ENCODE peak calls at places on chromosomes 13 and 19, in five cellular contexts. One of them, this sample, is unnamed.

GRCh38 chr19:55437410-55437809 is 5.7 kb downstream of the SHISA7 start:
- DNase-seq in CD8-positive, alpha-beta T cell: no peak
- DNase-seq in astrocyte: peak; percentile 31
- DNase-seq in psoas muscle: peak; percentile 44
- DNase-seq in PC-3: peak; percentile 83
- DNase-seq in this sample: peak; percentile 60

GRCh38 chr19:17922138-17922537 is 10.7 kb upstream of the CCDC124 start:
- DNase-seq in CD8-positive, alpha-beta T cell: no peak
- DNase-seq in astrocyte: no peak
- DNase-seq in psoas muscle: no peak
- DNase-seq in PC-3: no peak
- DNase-seq in this sample: no peak

GRCh38 chr13:25738342-25738771 is 313.5 kb downstream of the SHISA2 start:
- DNase-seq in CD8-positive, alpha-beta T cell: no peak
- DNase-seq in astrocyte: peak; percentile 70
- DNase-seq in psoas muscle: no peak
- DNase-seq in PC-3: no peak
- DNase-seq in this sample: no peak

GRCh38 chr13:53781941-53782340 is 753.3 kb downstream of the OLFM4 start:
- DNase-seq in CD8-positive, alpha-beta T cell: no peak
- DNase-seq in astrocyte: no peak
- DNase-seq in psoas muscle: no peak
- DNase-seq in PC-3: peak; percentile 10
- DNase-seq in this sample: no peak

GRCh38 chr19:50498219-50499056 is 12.6 kb downstream of the JOSD2 start:
- DNase-seq in CD8-positive, alpha-beta T cell: no peak
- DNase-seq in astrocyte: no peak
- DNase-seq in psoas muscle: no peak
- DNase-seq in PC-3: no peak
- DNase-seq in this sample: no peak

GRCh38 chr13:96994030-96994848 is at the start of gene OXGR1:
- DNase-seq in CD8-positive, alpha-beta T cell: no peak
- DNase-seq in astrocyte: no peak
- DNase-seq in psoas muscle: peak; percentile 15
- DNase-seq in PC-3: no peak
- DNase-seq in this sample: no peak

GRCh38 chr19:5369962-5370367 is 29.4 kb upstream of the PTPRS start:
- DNase-seq in CD8-positive, alpha-beta T cell: peak; percentile 36
- DNase-seq in astrocyte: no peak
- DNase-seq in psoas muscle: peak; percentile 18
- DNase-seq in PC-3: peak; percentile 65
- DNase-seq in this sample: no peak

GRCh38 chr13:77857810-77858209 is 60.8 kb downstream of the EDNRB start:
- DNase-seq in CD8-positive, alpha-beta T cell: no peak
- DNase-seq in astrocyte: peak; percentile 47
- DNase-seq in psoas muscle: no peak
- DNase-seq in PC-3: no peak
- DNase-seq in this sample: no peak

GRCh38 chr13:43934273-43934672 is 54.6 kb downstream of the LACC1 start:
- DNase-seq in CD8-positive, alpha-beta T cell: no peak
- DNase-seq in astrocyte: peak; percentile 20
- DNase-seq in psoas muscle: no peak
- DNase-seq in PC-3: peak; percentile 46
- DNase-seq in this sample: no peak

GRCh38 chr13:25864116-25864515 is 187.7 kb downstream of the SHISA2 start:
- DNase-seq in CD8-positive, alpha-beta T cell: no peak
- DNase-seq in astrocyte: no peak
- DNase-seq in psoas muscle: no peak
- DNase-seq in PC-3: no peak
- DNase-seq in this sample: no peak

GRCh38 chr13:96089749-96090239 is at the start of gene HS6ST3:
- DNase-seq in CD8-positive, alpha-beta T cell: no peak
- DNase-seq in astrocyte: no peak
- DNase-seq in psoas muscle: peak; percentile 20
- DNase-seq in PC-3: peak; percentile 16
- DNase-seq in this sample: peak; percentile 34

GRCh38 chr19:17347361-17347760 is 10.0 kb downstream of the GTPBP3 start:
- DNase-seq in CD8-positive, alpha-beta T cell: no peak
- DNase-seq in astrocyte: no peak
- DNase-seq in psoas muscle: peak; percentile 47
- DNase-seq in PC-3: no peak
- DNase-seq in this sample: no peak

GRCh38 chr13:29548722-29549446 is 46.6 kb downstream of the SLC7A1 start:
- DNase-seq in CD8-positive, alpha-beta T cell: no peak
- DNase-seq in astrocyte: peak; percentile 95
- DNase-seq in psoas muscle: no peak
- DNase-seq in PC-3: no peak
- DNase-seq in this sample: no peak

GRCh38 chr19:17681505-17682125 is 6.5 kb downstream of the UNC13A start:
- DNase-seq in CD8-positive, alpha-beta T cell: peak; percentile 42
- DNase-seq in astrocyte: peak; percentile 34
- DNase-seq in psoas muscle: peak; percentile 31
- DNase-seq in PC-3: peak; percentile 25
- DNase-seq in this sample: no peak

GRCh38 chr19:18847516-18848463 is 16.0 kb downstream of the UPF1 start:
- DNase-seq in CD8-positive, alpha-beta T cell: no peak
- DNase-seq in astrocyte: no peak
- DNase-seq in psoas muscle: peak; percentile 46
- DNase-seq in PC-3: no peak
- DNase-seq in this sample: no peak

GRCh38 chr13:45713106-45713690 is 11.1 kb downstream of the CBY2 start:
- DNase-seq in CD8-positive, alpha-beta T cell: no peak
- DNase-seq in astrocyte: no peak
- DNase-seq in psoas muscle: no peak
- DNase-seq in PC-3: no peak
- DNase-seq in this sample: no peak

GRCh38 chr13:70964124-70964523 is 855.9 kb upstream of the KLHL1 start:
- DNase-seq in CD8-positive, alpha-beta T cell: no peak
- DNase-seq in astrocyte: no peak
- DNase-seq in psoas muscle: no peak
- DNase-seq in PC-3: peak; percentile 25
- DNase-seq in this sample: no peak

GRCh38 chr13:48176781-48177180 is 56.2 kb upstream of the ITM2B start:
- DNase-seq in CD8-positive, alpha-beta T cell: no peak
- DNase-seq in astrocyte: no peak
- DNase-seq in psoas muscle: no peak
- DNase-seq in PC-3: no peak
- DNase-seq in this sample: no peak

GRCh38 chr19:10460714-10461046 is 40.3 kb downstream of the PDE4A start:
- DNase-seq in CD8-positive, alpha-beta T cell: no peak
- DNase-seq in astrocyte: no peak
- DNase-seq in psoas muscle: no peak
- DNase-seq in PC-3: no peak
- DNase-seq in this sample: no peak
- H3K36me3 ChIP-seq in CD8-positive, alpha-beta T cell: no peaks in the 10 kb centered on the region
- H3K36me3 ChIP-seq in astrocyte: no peaks in the 10 kb centered on the region
- H3K36me3 ChIP-seq in psoas muscle: peaks cover 59% of the 10 kb centered on the region
- H3K36me3 ChIP-seq in PC-3: no peaks in the 10 kb centered on the region
- H3K36me3 ChIP-seq in this sample: no peaks in the 10 kb centered on the region

DNA sequence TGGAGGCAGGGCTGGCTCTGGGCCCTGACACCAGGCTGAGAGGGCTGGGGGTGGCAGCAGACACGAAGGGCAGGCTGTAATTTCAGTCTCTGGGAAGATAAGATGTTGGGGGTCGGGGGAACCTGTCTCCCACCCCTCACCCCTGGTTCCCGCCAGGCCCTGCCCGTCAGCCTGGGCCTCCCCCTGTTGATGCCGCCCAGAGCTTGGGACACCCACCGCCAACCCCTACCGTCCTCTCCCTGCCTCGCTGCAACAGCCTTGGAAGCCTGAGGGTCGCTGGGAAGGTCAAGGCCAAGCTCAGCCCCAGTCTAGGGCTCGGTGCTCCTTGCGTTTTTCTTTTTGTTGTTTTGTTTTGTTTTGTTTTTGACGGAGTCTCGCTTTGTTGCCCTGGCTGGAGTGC is 14.5 kb downstream of the PALM start:
- DNase-seq in CD8-positive, alpha-beta T cell: no peak
- DNase-seq in astrocyte: no peak
- DNase-seq in psoas muscle: no peak
- DNase-seq in PC-3: no peak
- DNase-seq in this sample: no peak
- H3K27ac ChIP-seq in CD8-positive, alpha-beta T cell: no peak overlapping the region
- H3K27ac ChIP-seq in astrocyte: no peak overlapping the region
- H3K27ac ChIP-seq in psoas muscle: no peak overlapping the region
- H3K27ac ChIP-seq in PC-3: no peak overlapping the region
- H3K27ac ChIP-seq in this sample: peak overlapping the region; percentile 33

GRCh38 chr19:41399091-41399490 is 1.5 kb downstream of the BCKDHA start:
- DNase-seq in CD8-positive, alpha-beta T cell: no peak
- DNase-seq in astrocyte: no peak
- DNase-seq in psoas muscle: no peak
- DNase-seq in PC-3: no peak
- DNase-seq in this sample: no peak

GRCh38 chr19:41398042-41398403 is 405 bp downstream of the BCKDHA start:
- DNase-seq in CD8-positive, alpha-beta T cell: no peak
- DNase-seq in astrocyte: no peak
- DNase-seq in psoas muscle: no peak
- DNase-seq in PC-3: no peak
- DNase-seq in this sample: no peak

GRCh38 chr19:41399525-41399924 is 1.9 kb downstream of the BCKDHA start:
- DNase-seq in CD8-positive, alpha-beta T cell: no peak
- DNase-seq in astrocyte: no peak
- DNase-seq in psoas muscle: no peak
- DNase-seq in PC-3: no peak
- DNase-seq in this sample: no peak

GRCh38 chr19:41397086-41398041 is at the start of the genes BCKDHA and EXOSC5:
- DNase-seq in CD8-positive, alpha-beta T cell: peak; percentile 99
- DNase-seq in astrocyte: peak; percentile 98
- DNase-seq in psoas muscle: peak; percentile 100
- DNase-seq in PC-3: peak; percentile 98
- DNase-seq in this sample: peak; percentile 99

DNA sequence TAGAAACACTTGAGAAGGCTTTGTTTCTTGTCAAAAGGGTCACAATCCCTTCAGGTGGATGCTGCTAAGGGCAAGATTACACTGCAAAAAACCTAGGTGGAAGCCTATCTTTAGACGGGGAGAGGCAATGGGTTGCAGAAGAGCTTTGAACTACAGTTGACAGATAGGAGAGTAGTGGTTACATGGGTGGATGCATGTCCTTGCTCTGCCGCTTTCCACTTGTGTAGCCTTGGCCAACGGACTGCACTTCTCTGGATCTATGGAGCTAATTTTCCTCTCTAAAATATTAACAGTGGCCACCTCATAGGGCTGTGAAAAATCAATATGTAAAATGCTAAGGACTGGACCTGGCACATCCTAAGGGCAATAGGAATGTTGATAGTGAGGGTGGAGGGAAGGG is 985 bp downstream of the BCKDHA start:
- DNase-seq in CD8-positive, alpha-beta T cell: no peak
- DNase-seq in astrocyte: no peak
- DNase-seq in psoas muscle: no peak
- DNase-seq in PC-3: no peak
- DNase-seq in this sample: no peak
- H3K4me1 ChIP-seq in CD8-positive, alpha-beta T cell: peaks cover 28% of the 10 kb centered on the region
- H3K4me1 ChIP-seq in astrocyte: peaks cover 15% of the 10 kb centered on the region
- H3K4me1 ChIP-seq in psoas muscle: peaks cover 18% of the 10 kb centered on the region
- H3K4me1 ChIP-seq in PC-3: peaks cover 10% of the 10 kb centered on the region
- H3K4me1 ChIP-seq in this sample: peaks cover 61% of the 10 kb centered on the region

DNA sequence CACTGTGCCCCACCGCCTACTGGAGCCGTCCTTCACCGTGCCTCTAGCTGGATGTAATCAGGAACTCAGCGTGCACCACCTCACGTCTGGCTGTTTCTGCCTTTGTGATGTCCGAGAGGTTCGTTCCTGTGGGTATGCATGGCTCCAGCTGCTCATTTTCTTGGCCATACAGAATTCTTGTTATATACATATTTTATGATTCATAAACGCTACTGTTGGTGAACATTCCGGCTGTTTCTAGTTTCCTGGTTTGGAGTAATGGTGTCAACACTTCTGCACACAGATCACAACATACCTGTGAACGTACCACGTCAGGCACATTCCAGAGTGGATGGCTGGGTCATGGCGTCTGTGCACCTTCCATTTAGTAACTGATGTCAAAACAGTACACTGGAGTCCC is 14.6 kb downstream of the DCUN1D2 start:
- DNase-seq in CD8-positive, alpha-beta T cell: no peak
- DNase-seq in astrocyte: no peak
- DNase-seq in psoas muscle: no peak
- DNase-seq in PC-3: no peak
- DNase-seq in this sample: no peak
- H3K36me3 ChIP-seq in CD8-positive, alpha-beta T cell: no peaks in the 10 kb centered on the region
- H3K36me3 ChIP-seq in astrocyte: peaks cover 25% of the 10 kb centered on the region
- H3K36me3 ChIP-seq in psoas muscle: peaks cover 84% of the 10 kb centered on the region
- H3K36me3 ChIP-seq in PC-3: no peaks in the 10 kb centered on the region
- H3K36me3 ChIP-seq in this sample: no peaks in the 10 kb centered on the region

DNA sequence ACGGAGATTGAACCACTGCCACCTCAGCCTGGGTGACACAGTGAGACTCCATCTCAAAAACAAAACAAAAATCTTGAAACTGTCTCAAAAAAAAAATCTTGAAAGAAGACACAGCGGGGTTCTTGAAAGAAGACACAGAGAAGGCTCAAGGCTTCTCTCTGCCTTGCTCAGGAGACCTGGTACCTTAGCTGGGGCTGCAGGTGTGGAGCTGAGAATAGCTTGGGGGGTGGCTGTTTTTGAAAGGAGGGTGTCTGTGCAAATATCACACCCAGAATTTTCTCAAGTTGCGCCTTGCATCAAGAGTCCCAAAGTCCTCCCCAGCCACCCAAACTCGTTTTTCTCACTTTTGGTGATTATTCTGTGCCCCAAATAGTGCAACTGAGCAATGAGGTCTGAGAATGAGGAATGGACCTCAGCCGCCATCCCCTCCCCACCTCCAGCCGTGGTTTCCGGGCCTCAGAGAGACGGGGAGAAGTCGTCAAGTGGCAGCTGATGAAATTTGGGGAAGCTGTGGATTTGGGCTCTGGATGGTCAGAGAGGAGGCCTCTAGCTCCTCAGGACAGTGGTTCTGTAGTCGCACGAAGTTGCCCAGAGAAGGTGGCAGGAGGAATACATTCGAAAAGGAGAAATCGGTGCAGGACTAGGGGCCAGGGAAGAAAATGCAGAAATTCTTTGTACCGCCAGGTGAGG is 8.8 kb downstream of the S1PR2 start:
- DNase-seq in CD8-positive, alpha-beta T cell: no peak
- DNase-seq in astrocyte: no peak
- DNase-seq in psoas muscle: no peak
- DNase-seq in PC-3: no peak
- DNase-seq in this sample: no peak
- H3K27ac ChIP-seq in CD8-positive, alpha-beta T cell: no peak overlapping the region
- H3K27ac ChIP-seq in astrocyte: no peak overlapping the region
- H3K27ac ChIP-seq in psoas muscle: no peak overlapping the region
- H3K27ac ChIP-seq in PC-3: no peak overlapping the region
- H3K27ac ChIP-seq in this sample: no peak overlapping the region

GRCh38 chr13:49554387-49554786 is 31.0 kb downstream of the RCBTB1 start:
- DNase-seq in CD8-positive, alpha-beta T cell: no peak
- DNase-seq in astrocyte: no peak
- DNase-seq in psoas muscle: no peak
- DNase-seq in PC-3: no peak
- DNase-seq in this sample: no peak
- H3K4me1 ChIP-seq in CD8-positive, alpha-beta T cell: no peaks in the 10 kb centered on the region
- H3K4me1 ChIP-seq in astrocyte: no peaks in the 10 kb centered on the region
- H3K4me1 ChIP-seq in psoas muscle: no peaks in the 10 kb centered on the region
- H3K4me1 ChIP-seq in PC-3: no peaks in the 10 kb centered on the region
- H3K4me1 ChIP-seq in this sample: no peaks in the 10 kb centered on the region

This sample was measured in left lung.